ENCODE peak calls at places on chromosomes 2 and 18, in five cellular contexts. H is heart left ventricle; T is CD8-positive, alpha-beta T cell; C is upper lobe of right lung; J is epithelial cell of prostate. R is an unnamed sample.
A peak's percentile ranks its signal among the peaks of the same experiment; 100 is the strongest.

GRCh38 chr2:49255325-49256023 is 101.2 kb upstream of the FSHR start:
- DNase-seq in H (no peak), C (no peak), J (no peak), T (no peak), R (no peak)

GRCh38 chr2:162312853-162313252 is 5.6 kb downstream of the IFIH1 start:
- DNase-seq in J (no peak), C (no peak), H (no peak), T (no peak), R (no peak)

GRCh38 chr2:172228177-172228785 is 125.6 kb upstream of the DLX2 start:
- DNase-seq in H (no peak), J (no peak), C (no peak), T (no peak), R (no peak)

GRCh38 chr2:221572180-221572820 is at the start of gene EPHA4:
- DNase-seq in T (peak; percentile 80), H (peak; percentile 92), J (peak; percentile 34), C (peak; percentile 92), R (peak; percentile 69)

GRCh38 chr2:215161301-215161829 is 22.9 kb upstream of the ABCA12 start:
- DNase-seq in J (no peak), C (no peak), T (no peak), H (no peak), R (no peak)

GRCh38 chr2:112980537-112980936 is 2.7 kb downstream of the IL36G start:
- DNase-seq in J (no peak), C (no peak), H (no peak), T (no peak), R (no peak)

GRCh38 chr2:105768961-105769452 is 24.3 kb downstream of the NCK2 start:
- DNase-seq in T (no peak), J (no peak), H (no peak), C (no peak), R (no peak)

GRCh38 chr2:138035597-138036217 is 71.4 kb downstream of the HNMT start:
- DNase-seq in J (no peak), C (no peak), H (no peak), T (no peak), R (no peak)

GRCh38 chr2:189363559-189363958 is 77.7 kb upstream of the WDR75 start:
- DNase-seq in J (peak; percentile 49), H (no peak), T (no peak), C (no peak), R (no peak)

GRCh38 chr18:31042391-31043181 is at the start of gene DSC3:
- DNase-seq in C (peak; percentile 64), H (no peak), T (no peak), J (peak; percentile 76), R (peak; percentile 82)

GRCh38 chr2:37215255-37215654 is 16.1 kb downstream of the CEBPZ start:
- DNase-seq in C (no peak), H (no peak), T (no peak), J (no peak), R (no peak)

GRCh38 chr2:27860111-27860510 is 30.1 kb downstream of the RBKS start:
- DNase-seq in J (no peak), C (no peak), T (no peak), H (no peak), R (no peak)

DNA sequence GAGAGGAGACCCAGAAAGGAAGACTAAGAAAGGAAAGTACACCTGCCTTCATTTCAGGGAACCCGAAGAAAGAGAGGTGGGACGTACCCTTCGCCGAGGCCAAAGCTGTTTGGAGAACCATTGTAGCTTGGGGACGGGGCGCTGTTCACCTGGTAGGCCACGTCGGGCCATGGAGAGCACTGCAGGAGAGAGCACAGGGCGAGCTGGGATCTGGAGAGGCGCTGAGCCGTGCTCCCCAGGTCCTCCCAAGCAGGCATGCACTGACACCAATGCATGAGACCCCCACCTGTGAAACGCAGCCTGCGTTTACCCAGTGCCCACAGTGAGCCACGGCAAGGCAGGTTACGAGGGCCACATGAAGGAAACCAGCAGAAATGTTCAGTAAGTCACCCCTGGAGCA is 45.5 kb downstream of the TFCP2L1 start:
- DNase-seq in C (peak; percentile 21), T (no peak), H (no peak), J (no peak), R (peak; percentile 24)
- H3K27ac ChIP-seq in C (no peak overlapping the region), T (no peak overlapping the region), H (no peak overlapping the region), J (no peak overlapping the region), R (no peak overlapping the region)

GRCh38 chr2:152200562-152201465 is 25.3 kb upstream of the STAM2 start:
- DNase-seq in T (no peak), C (peak; percentile 80), J (peak; percentile 98), H (peak; percentile 91), R (peak; percentile 99)
- H3K27ac ChIP-seq in T (no peak overlapping the region), C (no peak overlapping the region), J (peak overlapping the region; percentile 94), H (no peak overlapping the region), R (peak overlapping the region; percentile 98)

DNA sequence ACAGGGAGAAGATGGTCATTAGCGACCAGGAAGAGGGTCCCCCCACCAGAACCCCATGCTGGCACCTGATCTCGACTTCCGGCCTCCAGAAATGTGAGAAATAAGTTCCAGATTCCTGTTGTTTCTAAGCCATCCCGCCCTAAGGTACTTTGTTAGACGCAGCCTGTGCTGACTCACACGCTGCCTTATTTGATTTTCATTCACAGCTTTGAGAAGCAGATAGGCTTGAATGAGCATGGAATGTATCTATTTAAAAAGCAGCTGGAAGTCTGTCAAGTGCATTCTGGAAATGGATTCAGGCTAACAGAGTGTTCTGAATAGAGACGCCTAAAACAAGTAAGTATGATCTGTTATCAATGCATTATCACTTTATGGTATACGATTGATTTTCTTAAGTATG is 8.3 kb upstream of the IL1R2 start:
- DNase-seq in H (no peak), C (no peak), J (no peak), T (no peak), R (no peak)
- H3K27ac ChIP-seq in H (no peak overlapping the region), C (no peak overlapping the region), J (peak overlapping the region; percentile 39), T (no peak overlapping the region), R (peak overlapping the region; percentile 41)

GRCh38 chr2:128534688-128535392 is 216.2 kb upstream of the HS6ST1 start:
- DNase-seq in T (no peak), C (no peak), H (no peak), J (no peak), R (no peak)
- H3K27ac ChIP-seq in T (no peak overlapping the region), C (no peak overlapping the region), H (no peak overlapping the region), J (no peak overlapping the region), R (no peak overlapping the region)

DNA sequence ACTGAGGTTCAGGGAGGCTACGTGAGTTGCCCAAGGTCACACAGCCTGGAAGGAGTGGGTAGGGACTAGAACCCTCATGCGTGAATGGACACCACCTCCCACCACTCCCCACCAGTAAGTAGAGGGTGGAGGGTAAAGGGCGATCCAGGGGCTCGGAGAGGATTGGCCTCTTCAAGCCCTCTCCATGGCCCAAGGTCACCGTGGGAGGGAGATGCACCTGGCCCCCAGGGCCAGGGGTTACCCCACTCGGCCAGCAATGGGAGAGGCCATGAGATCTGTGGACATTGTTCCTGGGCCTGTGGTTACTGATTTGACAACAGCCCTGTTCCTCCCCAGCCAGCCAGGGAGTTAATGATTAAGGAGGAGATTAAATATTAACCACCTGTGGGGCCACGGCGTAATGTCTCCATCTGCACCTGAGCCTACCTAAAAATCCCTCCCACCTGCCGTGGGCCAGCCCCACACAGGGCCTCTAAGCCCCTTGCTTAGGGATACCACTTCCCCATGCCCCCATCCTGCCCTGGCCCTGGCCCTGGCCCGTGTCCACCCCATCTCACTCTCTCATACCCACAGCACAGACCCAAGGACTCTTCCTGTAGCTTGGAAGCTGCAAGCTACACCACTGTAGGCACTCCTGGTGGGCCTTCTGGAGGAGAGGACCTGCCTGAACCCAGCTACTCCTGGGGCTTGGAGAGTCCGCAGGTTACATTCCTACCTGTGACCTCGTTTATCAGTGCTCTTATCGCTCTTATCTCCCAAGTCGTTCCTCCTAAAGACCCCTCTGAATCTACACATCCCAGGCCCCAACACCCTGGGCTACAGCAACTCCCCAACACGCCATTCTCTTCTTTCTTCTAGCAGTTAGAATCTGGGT is 32.2 kb downstream of the ZFP36L2 start:
- DNase-seq in H (no peak), T (no peak), J (no peak), C (peak; percentile 71), R (no peak)
- H3K27ac ChIP-seq in H (no peak overlapping the region), T (peak overlapping the region; percentile 68), J (no peak overlapping the region), C (peak overlapping the region; percentile 78), R (no peak overlapping the region)

GRCh38 chr2:207871506-207871905 is 101.8 kb upstream of the FZD5 start:
- DNase-seq in T (no peak), J (no peak), H (no peak), C (no peak), R (no peak)

GRCh38 chr2:207869784-207870778 is 100.4 kb upstream of the FZD5 start:
- DNase-seq in J (no peak), C (no peak), H (no peak), T (no peak), R (no peak)

GRCh38 chr2:207871911-207872310 is 102.2 kb upstream of the FZD5 start:
- DNase-seq in C (no peak), H (no peak), T (no peak), J (no peak), R (no peak)

GRCh38 chr2:207868855-207869596 is 99.3 kb upstream of the FZD5 start:
- DNase-seq in T (no peak), J (no peak), H (no peak), C (no peak), R (no peak)

DNA sequence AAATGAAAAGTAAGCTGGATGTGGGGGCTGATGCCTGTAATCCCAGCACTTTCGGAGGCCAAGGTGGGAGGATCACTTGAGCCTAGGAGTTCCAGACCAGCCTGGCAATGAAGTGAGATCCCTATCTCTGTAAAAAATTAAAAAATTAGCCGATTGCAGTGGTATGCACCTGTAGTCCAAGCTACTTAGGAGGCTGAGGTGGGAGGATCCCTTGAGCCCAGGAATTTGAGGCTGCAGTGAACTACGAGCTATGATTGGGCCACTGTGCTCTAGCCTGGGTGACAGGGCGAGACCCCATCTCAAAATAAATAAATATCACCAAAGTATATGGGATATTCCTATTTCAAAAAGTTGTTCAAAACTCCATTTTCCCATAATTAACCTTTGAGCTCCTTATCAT is 101.1 kb upstream of the FZD5 start:
- DNase-seq in J (no peak), T (no peak), C (no peak), H (no peak), R (no peak)
- H3K27ac ChIP-seq in J (no peak overlapping the region), T (no peak overlapping the region), C (peak overlapping the region; percentile 62), H (no peak overlapping the region), R (no peak overlapping the region)

DNA sequence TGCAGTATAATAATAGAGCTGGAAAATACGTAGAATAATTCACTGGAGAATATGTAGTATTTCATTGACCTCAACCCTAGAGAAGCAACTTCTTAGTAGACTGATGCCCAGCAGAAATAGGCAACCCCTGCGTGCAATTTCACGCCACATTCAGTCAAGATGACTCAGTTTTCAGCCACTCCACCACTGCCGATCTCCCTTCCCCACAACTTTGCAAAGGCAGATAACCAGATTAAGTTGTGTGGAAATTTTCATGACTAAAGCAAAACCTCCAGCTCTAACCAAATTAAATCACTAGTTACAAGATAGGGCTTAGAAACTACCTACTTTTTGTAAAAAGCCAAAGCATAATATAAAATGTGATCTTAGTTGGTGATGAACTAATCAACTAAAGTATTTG is 63.3 kb upstream of the STK17B start:
- DNase-seq in J (no peak), H (no peak), T (peak; percentile 21), C (no peak), R (no peak)
- H3K27ac ChIP-seq in J (peak overlapping the region; percentile 99), H (no peak overlapping the region), T (no peak overlapping the region), C (peak overlapping the region; percentile 55), R (peak overlapping the region; percentile 93)

GRCh38 chr18:1488957-1489356 is 584.3 kb downstream of the ADCYAP1 start:
- DNase-seq in C (no peak), H (no peak), T (no peak), J (no peak), R (no peak)
- H3K27ac ChIP-seq in C (no peak overlapping the region), H (no peak overlapping the region), T (no peak overlapping the region), J (no peak overlapping the region), R (no peak overlapping the region)